ENCODE peak calls at places on chromosome 22, in six cellular contexts. One of them, this sample, is unnamed.

GRCh38 chr22:50086526-50086925 is 1.3 kb upstream of the MLC1 start:
- DNase-seq in BJ: peak
- DNase-seq in epithelial cell of esophagus: peak
- DNase-seq in RWPE2: no peak
- DNase-seq in brain microvascular endothelial cell: peak
- DNase-seq in colonic mucosa: no peak
- DNase-seq in this sample: no peak

GRCh38 chr22:23036684-23037428 is 33.5 kb upstream of the GNAZ start:
- DNase-seq in BJ: peak
- DNase-seq in epithelial cell of esophagus: peak
- DNase-seq in colonic mucosa: no peak
- DNase-seq in RWPE2: no peak
- DNase-seq in brain microvascular endothelial cell: no peak
- DNase-seq in this sample: no peak

GRCh38 chr22:26330971-26331625 is 98.0 kb upstream of the ASPHD2 start:
- DNase-seq in RWPE2: no peak
- DNase-seq in brain microvascular endothelial cell: peak
- DNase-seq in colonic mucosa: peak
- DNase-seq in BJ: no peak
- DNase-seq in epithelial cell of esophagus: peak
- DNase-seq in this sample: no peak

GRCh38 chr22:37070334-37070733 is 18.8 kb downstream of the KCTD17 start:
- DNase-seq in brain microvascular endothelial cell: no peak
- DNase-seq in colonic mucosa: no peak
- DNase-seq in RWPE2: no peak
- DNase-seq in BJ: no peak
- DNase-seq in epithelial cell of esophagus: no peak
- DNase-seq in this sample: no peak

GRCh38 chr22:26632422-26633155 is 10.8 kb downstream of the CRYBA4 start:
- DNase-seq in colonic mucosa: no peak
- DNase-seq in epithelial cell of esophagus: no peak
- DNase-seq in brain microvascular endothelial cell: no peak
- DNase-seq in BJ: no peak
- DNase-seq in RWPE2: no peak
- DNase-seq in this sample: peak

GRCh38 chr22:22460060-22460459 is 48.5 kb downstream of the ZNF280B start:
- DNase-seq in colonic mucosa: no peak
- DNase-seq in RWPE2: no peak
- DNase-seq in brain microvascular endothelial cell: no peak
- DNase-seq in BJ: no peak
- DNase-seq in epithelial cell of esophagus: no peak
- DNase-seq in this sample: no peak

GRCh38 chr22:42745118-42745517 is 24.4 kb upstream of the A4GALT start:
- DNase-seq in brain microvascular endothelial cell: peak
- DNase-seq in RWPE2: no peak
- DNase-seq in epithelial cell of esophagus: peak
- DNase-seq in colonic mucosa: no peak
- DNase-seq in BJ: no peak
- DNase-seq in this sample: no peak

GRCh38 chr22:21101877-21102638 is 56.3 kb downstream of the LRRC74B start:
- DNase-seq in colonic mucosa: no peak
- DNase-seq in epithelial cell of esophagus: no peak
- DNase-seq in brain microvascular endothelial cell: no peak
- DNase-seq in BJ: no peak
- DNase-seq in RWPE2: no peak
- DNase-seq in this sample: no peak

GRCh38 chr22:32695451-32695891 is 106.0 kb upstream of the TIMP3 start:
- DNase-seq in brain microvascular endothelial cell: peak
- DNase-seq in colonic mucosa: no peak
- DNase-seq in epithelial cell of esophagus: peak
- DNase-seq in BJ: peak
- DNase-seq in RWPE2: no peak
- DNase-seq in this sample: no peak

GRCh38 chr22:22408731-22409696 is 99.5 kb downstream of the ZNF280B start:
- DNase-seq in epithelial cell of esophagus: peak
- DNase-seq in brain microvascular endothelial cell: peak
- DNase-seq in BJ: no peak
- DNase-seq in RWPE2: no peak
- DNase-seq in colonic mucosa: no peak
- DNase-seq in this sample: no peak

GRCh38 chr22:46681010-46681409 is 57.0 kb downstream of the CERK start:
- DNase-seq in RWPE2: no peak
- DNase-seq in colonic mucosa: no peak
- DNase-seq in brain microvascular endothelial cell: no peak
- DNase-seq in epithelial cell of esophagus: no peak
- DNase-seq in BJ: no peak
- DNase-seq in this sample: no peak

GRCh38 chr22:50576070-50576469 is 2.2 kb downstream of the CPT1B start:
- DNase-seq in brain microvascular endothelial cell: peak
- DNase-seq in colonic mucosa: no peak
- DNase-seq in epithelial cell of esophagus: peak
- DNase-seq in RWPE2: no peak
- DNase-seq in BJ: no peak
- DNase-seq in this sample: no peak

GRCh38 chr22:46057762-46058420 is 80.9 kb upstream of the WNT7B start:
- DNase-seq in epithelial cell of esophagus: no peak
- DNase-seq in BJ: no peak
- DNase-seq in colonic mucosa: no peak
- DNase-seq in RWPE2: no peak
- DNase-seq in brain microvascular endothelial cell: no peak
- DNase-seq in this sample: peak

GRCh38 chr22:17369553-17370035 is 334 bp downstream of the CECR2 start:
- DNase-seq in RWPE2: no peak
- DNase-seq in epithelial cell of esophagus: no peak
- DNase-seq in brain microvascular endothelial cell: no peak
- DNase-seq in colonic mucosa: no peak
- DNase-seq in BJ: no peak
- DNase-seq in this sample: no peak

GRCh38 chr22:41274856-41275255 is 11.1 kb downstream of the RANGAP1 start:
- DNase-seq in epithelial cell of esophagus: no peak
- DNase-seq in BJ: no peak
- DNase-seq in RWPE2: no peak
- DNase-seq in colonic mucosa: no peak
- DNase-seq in brain microvascular endothelial cell: no peak
- DNase-seq in this sample: no peak

GRCh38 chr22:22702874-22703570 is 58.6 kb downstream of the GGTLC2 start:
- DNase-seq in epithelial cell of esophagus: no peak
- DNase-seq in RWPE2: no peak
- DNase-seq in brain microvascular endothelial cell: no peak
- DNase-seq in colonic mucosa: no peak
- DNase-seq in BJ: no peak
- DNase-seq in this sample: no peak

GRCh38 chr22:27252282-27253049 is 549.1 kb downstream of the MN1 start:
- DNase-seq in colonic mucosa: no peak
- DNase-seq in epithelial cell of esophagus: peak
- DNase-seq in BJ: peak
- DNase-seq in brain microvascular endothelial cell: peak
- DNase-seq in RWPE2: no peak
- DNase-seq in this sample: no peak

DNA sequence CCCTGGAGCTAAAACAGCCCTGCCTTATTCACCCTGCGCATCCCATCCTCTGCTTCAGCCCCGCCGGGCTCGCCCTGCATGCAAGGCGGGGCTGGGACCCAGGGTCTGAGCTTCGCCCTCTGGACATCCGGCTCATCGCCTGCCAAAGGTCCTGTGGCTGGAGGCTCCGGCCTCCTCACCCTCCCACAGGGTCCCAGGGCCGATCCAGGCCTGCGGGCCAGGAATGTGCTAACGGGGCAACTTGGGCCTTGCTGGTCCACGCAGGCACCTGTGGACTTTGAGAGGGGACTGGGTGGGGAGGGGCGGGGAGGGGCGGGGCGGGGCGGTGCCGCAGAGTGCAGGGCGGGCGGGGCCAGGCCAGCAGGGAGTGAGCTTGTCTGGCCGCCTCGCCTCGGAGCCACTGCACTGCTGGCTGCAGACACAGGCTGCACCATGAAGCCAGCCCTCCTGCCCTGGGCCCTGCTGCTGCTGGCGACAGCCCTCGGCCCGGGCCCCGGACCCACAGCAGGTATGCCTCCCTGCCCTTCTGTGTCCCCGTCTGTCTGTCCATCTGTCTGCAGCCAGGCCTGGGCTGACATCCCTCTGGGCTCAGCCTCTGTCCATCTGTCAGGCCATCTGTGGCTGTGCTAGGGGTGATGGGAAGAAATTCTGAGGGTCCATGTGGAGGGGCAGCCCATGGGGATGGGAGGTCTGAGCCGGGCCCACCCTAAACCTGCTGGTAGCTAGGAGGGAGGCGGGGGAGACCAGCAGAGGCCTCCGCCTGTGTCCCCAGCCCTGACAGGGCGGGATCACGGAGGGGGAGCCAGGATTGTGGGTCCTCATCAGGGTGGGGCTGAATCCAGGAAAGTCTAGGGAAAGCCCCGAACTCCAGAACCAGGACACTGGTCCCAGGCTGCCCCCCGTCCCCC is at the start of gene SUSD2:
- DNase-seq in RWPE2: no peak
- DNase-seq in BJ: no peak
- DNase-seq in epithelial cell of esophagus: no peak
- DNase-seq in colonic mucosa: peak
- DNase-seq in brain microvascular endothelial cell: no peak
- DNase-seq in this sample: peak
- H3K4me3 ChIP-seq in RWPE2: no peak
- H3K4me3 ChIP-seq in BJ: no peak
- H3K4me3 ChIP-seq in epithelial cell of esophagus: no peak
- H3K4me3 ChIP-seq in colonic mucosa: no peak
- H3K4me3 ChIP-seq in brain microvascular endothelial cell: no peak
- H3K4me3 ChIP-seq in this sample: no peak

GRCh38 chr22:38973289-38974169 is 8.6 kb upstream of the APOBEC3B start:
- DNase-seq in colonic mucosa: peak
- DNase-seq in brain microvascular endothelial cell: no peak
- DNase-seq in epithelial cell of esophagus: peak
- DNase-seq in RWPE2: no peak
- DNase-seq in BJ: no peak
- DNase-seq in this sample: no peak
- H3K4me3 ChIP-seq in colonic mucosa: no peak
- H3K4me3 ChIP-seq in brain microvascular endothelial cell: no peak
- H3K4me3 ChIP-seq in epithelial cell of esophagus: no peak
- H3K4me3 ChIP-seq in RWPE2: no peak
- H3K4me3 ChIP-seq in BJ: no peak
- H3K4me3 ChIP-seq in this sample: no peak

GRCh38 chr22:31288496-31289235 is 3.6 kb downstream of the PIK3IP1 start:
- DNase-seq in RWPE2: no peak
- DNase-seq in brain microvascular endothelial cell: no peak
- DNase-seq in epithelial cell of esophagus: no peak
- DNase-seq in colonic mucosa: no peak
- DNase-seq in BJ: no peak
- DNase-seq in this sample: no peak

GRCh38 chr22:31290494-31291402 is 1.5 kb downstream of the PIK3IP1 start:
- DNase-seq in RWPE2: peak
- DNase-seq in BJ: peak
- DNase-seq in epithelial cell of esophagus: peak
- DNase-seq in brain microvascular endothelial cell: peak
- DNase-seq in colonic mucosa: peak
- DNase-seq in this sample: peak

GRCh38 chr22:31291716-31292644 is at the start of gene PIK3IP1:
- DNase-seq in brain microvascular endothelial cell: peak
- DNase-seq in RWPE2: peak
- DNase-seq in colonic mucosa: peak
- DNase-seq in BJ: peak
- DNase-seq in epithelial cell of esophagus: peak
- DNase-seq in this sample: peak

GRCh38 chr22:31289335-31289734 is 3.0 kb downstream of the PIK3IP1 start:
- DNase-seq in BJ: no peak
- DNase-seq in RWPE2: no peak
- DNase-seq in epithelial cell of esophagus: no peak
- DNase-seq in colonic mucosa: peak
- DNase-seq in brain microvascular endothelial cell: no peak
- DNase-seq in this sample: no peak

GRCh38 chr22:31291403-31291715 is 929 bp downstream of the PIK3IP1 start:
- DNase-seq in BJ: no peak
- DNase-seq in epithelial cell of esophagus: no peak
- DNase-seq in RWPE2: no peak
- DNase-seq in colonic mucosa: no peak
- DNase-seq in brain microvascular endothelial cell: no peak
- DNase-seq in this sample: no peak
- H3K4me3 ChIP-seq in BJ: peak
- H3K4me3 ChIP-seq in epithelial cell of esophagus: peak
- H3K4me3 ChIP-seq in RWPE2: peak
- H3K4me3 ChIP-seq in colonic mucosa: peak
- H3K4me3 ChIP-seq in brain microvascular endothelial cell: peak
- H3K4me3 ChIP-seq in this sample: peak

GRCh38 chr22:19147193-19147780 is 2.8 kb downstream of the GSC2 start:
- DNase-seq in epithelial cell of esophagus: no peak
- DNase-seq in RWPE2: no peak
- DNase-seq in colonic mucosa: no peak
- DNase-seq in BJ: no peak
- DNase-seq in brain microvascular endothelial cell: no peak
- DNase-seq in this sample: no peak

GRCh38 chr22:19149047-19149883 is 827 bp downstream of the GSC2 start:
- DNase-seq in RWPE2: no peak
- DNase-seq in BJ: no peak
- DNase-seq in colonic mucosa: no peak
- DNase-seq in brain microvascular endothelial cell: no peak
- DNase-seq in epithelial cell of esophagus: peak
- DNase-seq in this sample: no peak

GRCh38 chr22:19149962-19150361 is at the start of gene GSC2:
- DNase-seq in colonic mucosa: no peak
- DNase-seq in RWPE2: no peak
- DNase-seq in BJ: no peak
- DNase-seq in epithelial cell of esophagus: no peak
- DNase-seq in brain microvascular endothelial cell: no peak
- DNase-seq in this sample: no peak

GRCh38 chr22:19146215-19146968 is 1.9 kb upstream of the ESS2 start:
- DNase-seq in brain microvascular endothelial cell: no peak
- DNase-seq in epithelial cell of esophagus: no peak
- DNase-seq in RWPE2: no peak
- DNase-seq in colonic mucosa: no peak
- DNase-seq in BJ: no peak
- DNase-seq in this sample: no peak

DNA sequence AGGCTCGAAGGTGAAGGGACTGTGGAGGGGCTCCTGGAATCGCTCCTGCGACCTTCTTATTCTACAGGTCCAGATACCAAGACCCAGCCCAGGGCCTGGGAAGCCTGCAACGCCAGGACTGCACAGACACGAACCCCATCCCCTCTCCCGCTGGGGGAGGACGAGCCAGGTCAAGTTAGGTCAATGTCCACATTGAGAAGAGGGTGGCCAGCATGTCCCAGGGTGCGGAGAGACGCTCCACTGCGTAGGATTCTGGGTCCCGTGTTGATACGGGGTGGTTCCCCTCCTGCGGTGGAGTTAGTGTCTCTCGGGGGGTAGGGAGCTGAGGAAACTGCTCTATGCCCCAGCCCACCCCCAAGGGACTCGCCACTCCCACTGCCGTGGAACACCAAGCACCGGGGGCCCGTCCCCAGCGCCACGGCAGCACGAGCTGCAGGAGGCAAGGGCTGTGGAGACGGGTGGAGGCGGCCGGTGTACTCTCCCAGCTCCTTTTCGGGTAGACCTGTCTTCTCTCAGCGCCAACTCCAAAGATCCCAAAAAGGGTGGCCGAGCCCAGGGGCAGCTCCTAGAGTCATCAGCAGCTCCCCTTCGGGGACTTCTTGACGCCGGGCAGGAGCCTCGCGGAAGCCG is 1.6 kb downstream of the GSC2 start:
- DNase-seq in epithelial cell of esophagus: no peak
- DNase-seq in brain microvascular endothelial cell: no peak
- DNase-seq in colonic mucosa: no peak
- DNase-seq in BJ: no peak
- DNase-seq in RWPE2: no peak
- DNase-seq in this sample: no peak
- H3K4me3 ChIP-seq in epithelial cell of esophagus: no peak
- H3K4me3 ChIP-seq in brain microvascular endothelial cell: no peak
- H3K4me3 ChIP-seq in colonic mucosa: no peak
- H3K4me3 ChIP-seq in BJ: no peak
- H3K4me3 ChIP-seq in RWPE2: no peak
- H3K4me3 ChIP-seq in this sample: no peak

This sample was measured in heart right ventricle.